ENCODE peak calls at places on chromosome 9, in nine cellular contexts. H, C, B, V, D, G, S, K and F are unnamed samples.
A peak's percentile ranks its signal among the peaks of the same experiment; 100 is the strongest.

GRCh38 chr9:16133556-16134227 is 580.8 kb downstream of the CCDC171 start:
- DNase-seq in H (peak; percentile 74), C (no peak), B (peak; percentile 70), V (no peak), D (peak; percentile 39), G (no peak), S (peak; percentile 59), K (peak; percentile 37), F (peak; percentile 53)

GRCh38 chr9:36008774-36009300 is 27.9 kb upstream of the RECK start:
- DNase-seq in H (peak; percentile 73), C (peak; percentile 53), B (peak; percentile 75), V (peak; percentile 79), D (peak; percentile 77), G (peak; percentile 66), S (peak; percentile 82), K (peak; percentile 44), F (peak; percentile 65)

GRCh38 chr9:112486221-112487007 is at the start of gene KIAA1958:
- DNase-seq in H (peak; percentile 87), C (peak; percentile 81), B (peak; percentile 90), V (peak; percentile 91), D (peak; percentile 93), G (peak; percentile 94), S (peak; percentile 96), K (peak; percentile 94), F (peak; percentile 82)

GRCh38 chr9:137461663-137462395 is 2.7 kb upstream of the NSMF start:
- DNase-seq in H (peak; percentile 75), C (peak; percentile 75), B (no peak), V (peak; percentile 92), D (peak; percentile 94), G (peak; percentile 83), S (peak; percentile 94), K (peak; percentile 89), F (peak; percentile 89)

GRCh38 chr9:33189331-33189731 is 22.2 kb upstream of the B4GALT1 start:
- DNase-seq in H (no peak), C (no peak), B (no peak), V (no peak), D (no peak), G (no peak), S (no peak), K (no peak), F (no peak)

GRCh38 chr9:126708178-126708577 is 94.5 kb downstream of the LMX1B start:
- DNase-seq in H (peak; percentile 32), C (no peak), B (peak; percentile 2), V (no peak), D (no peak), G (no peak), S (no peak), K (no peak), F (no peak)

GRCh38 chr9:389758-390157 is 175.1 kb downstream of the DOCK8 start:
- DNase-seq in H (no peak), C (no peak), B (no peak), V (no peak), D (no peak), G (peak; percentile 73), S (no peak), K (no peak), F (no peak)

GRCh38 chr9:133848471-133848870 is 110.3 kb upstream of the SARDH start:
- DNase-seq in H (no peak), C (no peak), B (no peak), V (no peak), D (no peak), G (no peak), S (no peak), K (no peak), F (no peak)